ENCODE peak calls at places on chromosomes 4 and X, in five cellular contexts. I is brain microvascular endothelial cell, R is AG09309, Y is thoracic aorta, E is fibroblast of mammary gland. Z is an unnamed sample.

GRCh38 chr4:128583753-128584712 is 225.5 kb upstream of the JADE1 start:
- DNase-seq in I (no peak), R (no peak), Y (no peak), E (peak; percentile 55), Z (no peak)

GRCh38 chr4:2914220-2915126 is 48.7 kb downstream of the NOP14 start:
- DNase-seq in I (no peak), R (no peak), Y (no peak), E (no peak), Z (no peak)

GRCh38 chrX:130994671-130995070 is 63.5 kb upstream of the ARHGAP36 start:
- DNase-seq in I (peak; percentile 20), R (no peak), Y (no peak), E (peak; percentile 23), Z (no peak)

GRCh38 chr4:105572296-105572695 is 19.9 kb downstream of the ARHGEF38 start:
- DNase-seq in I (no peak), R (no peak), Y (no peak), E (no peak), Z (no peak)

GRCh38 chrX:132954323-132954722 is 4.1 kb downstream of the HS6ST2 start:
- DNase-seq in I (no peak), R (no peak), Y (no peak), E (no peak), Z (no peak)

GRCh38 chr4:41525129-41525528 is 12.8 kb upstream of the LIMCH1 start:
- DNase-seq in I (peak; percentile 81), R (no peak), Y (no peak), E (no peak), Z (no peak)

GRCh38 chrX:45664727-45665290 is 464.1 kb upstream of the DIPK2B start:
- DNase-seq in I (no peak), R (no peak), Y (no peak), E (no peak), Z (no peak)

GRCh38 chr4:168960716-168961115 is 49.3 kb downstream of the CBR4 start:
- DNase-seq in I (no peak), R (no peak), Y (no peak), E (no peak), Z (no peak)

GRCh38 chr4:73508651-73509050 is 27.1 kb downstream of the AFM start:
- DNase-seq in I (no peak), R (no peak), Y (no peak), E (no peak), Z (no peak)

GRCh38 chr4:145207934-145208333 is 27.5 kb upstream of the OTUD4 start:
- DNase-seq in I (no peak), R (no peak), Y (no peak), E (peak; percentile 9), Z (no peak)

GRCh38 chr4:153611679-153612078 is 72.4 kb upstream of the TLR2 start:
- DNase-seq in I (peak; percentile 12), R (no peak), Y (no peak), E (peak; percentile 32), Z (peak; percentile 25)

GRCh38 chr4:111450867-111451266 is 694.4 kb upstream of the FAM241A start:
- DNase-seq in I (no peak), R (no peak), Y (no peak), E (peak; percentile 50), Z (no peak)

GRCh38 chr4:145719752-145720624 is 40.0 kb downstream of the C4orf51 start:
- DNase-seq in I (no peak), R (no peak), Y (no peak), E (no peak), Z (no peak)

GRCh38 chr4:155571184-155571944 is 95.3 kb upstream of the GUCY1A1 start:
- DNase-seq in I (no peak), R (no peak), Y (no peak), E (no peak), Z (no peak)

GRCh38 chr4:45100936-45101818 is 374.8 kb upstream of the GNPDA2 start:
- DNase-seq in I (no peak), R (no peak), Y (no peak), E (no peak), Z (no peak)

GRCh38 chr4:37607018-37607417 is 79.2 kb downstream of the RELL1 start:
- DNase-seq in I (no peak), R (no peak), Y (no peak), E (no peak), Z (no peak)
- H3K4me3 ChIP-seq in I (no peak overlapping the region), R (no peak overlapping the region), Y (no peak overlapping the region), E (no peak overlapping the region), Z (no peak overlapping the region)

GRCh38 chr4:147546341-147546740 is 65.4 kb downstream of the EDNRA start:
- DNase-seq in I (peak; percentile 95), R (peak; percentile 71), Y (no peak), E (peak; percentile 98), Z (peak; percentile 75)

GRCh38 chr4:147543039-147543438 is 62.1 kb downstream of the EDNRA start:
- DNase-seq in I (no peak), R (no peak), Y (no peak), E (peak; percentile 67), Z (no peak)

GRCh38 chr4:147550626-147551250 is 66.5 kb upstream of the TMEM184C start:
- DNase-seq in I (peak; percentile 76), R (no peak), Y (no peak), E (peak; percentile 93), Z (no peak)

GRCh38 chr4:147547314-147548056 is 66.6 kb downstream of the EDNRA start:
- DNase-seq in I (peak; percentile 63), R (no peak), Y (no peak), E (peak; percentile 91), Z (peak; percentile 31)

DNA sequence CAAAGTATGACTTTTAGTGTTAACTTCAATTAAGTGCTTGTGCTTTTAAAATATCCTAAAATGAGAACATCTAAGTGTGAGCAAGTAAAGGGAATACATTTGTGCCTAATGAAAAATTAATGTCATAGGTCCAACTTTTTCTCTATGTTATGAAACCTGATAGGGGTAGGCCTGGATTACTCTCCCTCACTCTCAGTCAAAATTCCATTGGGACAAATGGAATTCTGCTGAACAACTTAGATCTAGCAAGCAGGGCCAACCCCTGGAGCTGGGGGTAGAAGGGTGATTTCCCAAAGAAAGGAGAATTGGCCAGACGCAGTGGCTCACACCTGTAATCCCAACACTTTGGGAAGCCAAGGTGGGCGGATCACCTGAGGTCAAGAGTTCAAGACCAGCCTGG is 67.4 kb downstream of the EDNRA start:
- DNase-seq in I (no peak), R (no peak), Y (no peak), E (peak; percentile 38), Z (no peak)
- H3K4me3 ChIP-seq in I (no peak overlapping the region), R (no peak overlapping the region), Y (no peak overlapping the region), E (no peak overlapping the region), Z (no peak overlapping the region)

GRCh38 chrX:40166582-40166981 is 68.8 kb upstream of the BCOR start:
- DNase-seq in I (no peak), R (no peak), Y (no peak), E (peak; percentile 79), Z (no peak)

GRCh38 chrX:40169193-40170086 is 71.7 kb upstream of the BCOR start:
- DNase-seq in I (peak; percentile 77), R (no peak), Y (no peak), E (no peak), Z (no peak)

GRCh38 chrX:40168183-40169015 is 70.6 kb upstream of the BCOR start:
- DNase-seq in I (no peak), R (no peak), Y (no peak), E (no peak), Z (no peak)

GRCh38 chrX:40165861-40166260 is 68.1 kb upstream of the BCOR start:
- DNase-seq in I (no peak), R (no peak), Y (no peak), E (no peak), Z (no peak)

DNA sequence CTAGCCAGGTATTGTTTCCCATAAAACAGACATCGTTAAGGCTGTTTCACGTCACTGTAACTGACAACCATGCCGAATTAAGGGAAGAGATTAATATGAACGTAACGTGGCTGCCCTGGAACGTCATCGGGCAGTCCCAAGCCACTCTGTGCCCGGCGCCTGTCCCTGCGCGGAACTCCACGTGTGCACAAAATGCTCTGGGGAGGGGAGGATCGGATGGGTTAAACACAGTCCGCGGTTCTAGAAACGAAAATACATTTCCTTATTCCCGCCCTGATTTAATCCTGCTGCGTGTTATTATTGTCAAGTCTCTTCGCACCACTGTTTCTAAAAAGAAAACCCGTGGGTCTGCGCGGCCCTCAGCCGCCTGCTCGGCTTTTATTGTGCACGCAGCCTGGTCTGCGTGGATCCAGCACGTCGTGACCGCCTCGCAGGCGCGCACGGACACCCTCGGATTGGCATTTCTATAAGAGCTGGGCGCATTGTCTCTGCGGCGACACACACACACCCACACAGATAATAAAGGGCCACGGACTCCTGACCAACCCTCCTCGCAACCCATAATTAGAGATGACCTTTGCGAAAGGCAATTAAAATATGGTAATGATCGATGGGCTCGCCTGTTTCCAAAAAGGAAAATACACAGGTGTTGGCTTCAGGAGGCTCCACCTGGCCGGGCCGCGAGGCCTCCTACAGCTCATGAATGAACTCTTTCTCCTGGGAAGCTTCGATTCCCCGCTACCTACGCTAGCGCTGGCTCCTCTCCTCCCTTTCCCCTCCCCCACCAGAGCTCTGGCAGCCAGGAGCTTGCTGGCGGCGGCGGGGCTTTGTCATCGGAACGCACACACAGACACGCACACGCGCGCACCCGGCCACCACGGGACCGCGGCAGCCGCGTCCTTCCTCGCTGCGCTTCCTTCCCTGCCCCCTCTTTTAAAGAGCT is 69.8 kb upstream of the BCOR start:
- DNase-seq in I (no peak), R (no peak), Y (no peak), E (no peak), Z (no peak)
- H3K4me3 ChIP-seq in I (peak overlapping the region; percentile 41), R (peak overlapping the region; percentile 17), Y (peak overlapping the region; percentile 74), E (no peak overlapping the region), Z (no peak overlapping the region)

GRCh38 chrX:4182010-4182806 is 468.8 kb upstream of the PRKX start:
- DNase-seq in I (no peak), R (no peak), Y (no peak), E (no peak), Z (no peak)
- H3K4me3 ChIP-seq in I (no peak overlapping the region), R (no peak overlapping the region), Y (no peak overlapping the region), E (no peak overlapping the region), Z (no peak overlapping the region)

GRCh38 chrX:51803833-51804232 is 60.6 kb downstream of the GSPT2 start:
- DNase-seq in I (no peak), R (no peak), Y (no peak), E (peak; percentile 9), Z (no peak)
- H3K4me3 ChIP-seq in I (peak overlapping the region; percentile 77), R (no peak overlapping the region), Y (peak overlapping the region; percentile 74), E (peak overlapping the region; percentile 77), Z (peak overlapping the region; percentile 63)

DNA sequence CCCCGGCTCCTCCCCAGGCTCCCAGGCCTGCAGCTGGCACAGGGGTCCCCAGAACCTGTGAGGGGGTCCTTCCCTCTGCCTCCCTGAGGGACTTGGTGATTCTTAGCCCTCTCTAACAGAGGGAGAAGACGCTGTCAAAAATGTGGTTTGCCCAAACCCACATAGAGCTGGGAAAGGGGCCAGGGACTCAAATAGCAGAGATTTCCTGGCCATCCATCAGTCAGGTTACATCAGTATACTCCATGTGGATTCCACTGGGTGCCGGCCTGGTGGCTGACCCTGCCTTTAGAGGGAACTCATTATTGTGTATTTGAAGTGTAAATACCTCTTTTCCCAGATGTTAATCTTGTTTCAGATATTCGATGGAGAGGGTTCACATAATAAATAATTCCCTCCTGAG is 130.3 kb downstream of the TBL1X start:
- DNase-seq in I (peak; percentile 16), R (no peak), Y (no peak), E (peak; percentile 35), Z (no peak)
- H3K4me3 ChIP-seq in I (no peak overlapping the region), R (no peak overlapping the region), Y (no peak overlapping the region), E (no peak overlapping the region), Z (no peak overlapping the region)

GRCh38 chrX:103464774-103465117 is 54.5 kb downstream of the RAB40A start:
- DNase-seq in I (peak; percentile 78), R (no peak), Y (peak; percentile 13), E (peak; percentile 76), Z (no peak)
- H3K4me3 ChIP-seq in I (peak overlapping the region; percentile 7), R (no peak overlapping the region), Y (peak overlapping the region; percentile 68), E (peak overlapping the region; percentile 36), Z (no peak overlapping the region)

Z was measured in HFF-Myc.